ENCODE peak calls at places on chromosomes 11 and 22, in four cellular contexts. U, Y, G and L are unnamed samples.

GRCh38 chr22:24984122-24984521 is 31.6 kb downstream of the KIAA1671 start:
- DNase-seq in U (no peak), Y (no peak), G (no peak), L (no peak)

GRCh38 chr11:132716037-132716436 is 816.3 kb downstream of the OPCML start:
- DNase-seq in Y (no peak), G (no peak), U (no peak), L (no peak)

GRCh38 chr11:74673956-74674355 is 57.3 kb downstream of the CHRDL2 start:
- DNase-seq in U (no peak), Y (no peak), G (no peak), L (no peak)

GRCh38 chr22:37230673-37231405 is 13.2 kb downstream of the RAC2 start:
- DNase-seq in U (no peak), Y (peak), G (no peak), L (no peak)

GRCh38 chr11:22426915-22427314 is 88.7 kb downstream of the SLC17A6 start:
- DNase-seq in Y (no peak), U (no peak), G (no peak), L (no peak)

GRCh38 chr11:130178441-130178971 is 18.9 kb downstream of the ST14 start:
- DNase-seq in Y (no peak), G (no peak), U (no peak), L (no peak)

GRCh38 chr22:30208631-30209603 is 37.6 kb downstream of the LIF start:
- DNase-seq in G (peak), Y (no peak), U (no peak), L (peak)

GRCh38 chr22:40332319-40332781 is 13.9 kb upstream of the ADSL start:
- DNase-seq in G (no peak), Y (no peak), U (no peak), L (no peak)

GRCh38 chr11:75337195-75337654 is 14.2 kb downstream of the ARRB1 start:
- DNase-seq in Y (no peak), U (no peak), G (no peak), L (no peak)

GRCh38 chr22:28799834-28800307 is 498 bp downstream of the XBP1 start:
- DNase-seq in U (no peak), G (peak), Y (no peak), L (no peak)

GRCh38 chr11:77107950-77108349 is 5.3 kb downstream of the OMP start:
- DNase-seq in G (no peak), Y (no peak), U (peak), L (peak)

GRCh38 chr11:64263021-64263946 is 12.0 kb downstream of the PLCB3 start:
- DNase-seq in G (no peak), U (no peak), Y (no peak), L (no peak)

GRCh38 chr22:31083923-31084810 is 3.0 kb downstream of the SMTN start:
- DNase-seq in G (no peak), U (no peak), Y (no peak), L (no peak)

GRCh38 chr11:127675602-127676001 is 675.0 kb upstream of the KIRREL3 start:
- DNase-seq in U (no peak), Y (no peak), G (no peak), L (no peak)

GRCh38 chr11:31030375-31030774 is 339.2 kb downstream of the DCDC1 start:
- DNase-seq in U (no peak), G (no peak), Y (no peak), L (no peak)

GRCh38 chr22:24683671-24684070 is 80.7 kb downstream of the GGT1 start:
- DNase-seq in G (no peak), U (no peak), Y (no peak), L (no peak)

GRCh38 chr11:75558939-75559843 is 2.9 kb upstream of the SERPINH1 start:
- DNase-seq in G (peak), U (no peak), Y (no peak), L (no peak)

GRCh38 chr11:17381156-17381555 is 7.3 kb downstream of the KCNJ11 start:
- DNase-seq in G (no peak), U (no peak), Y (no peak), L (no peak)

GRCh38 chr22:38462960-38463784 is 4.7 kb upstream of the KDELR3 start:
- DNase-seq in G (peak), Y (no peak), U (no peak), L (peak)

GRCh38 chr11:13929551-13929950 is 33.0 kb upstream of the SPON1 start:
- DNase-seq in Y (no peak), G (no peak), U (no peak), L (no peak)

GRCh38 chr22:30312053-30312452 is 14.7 kb downstream of the TBC1D10A start:
- DNase-seq in U (no peak), G (no peak), Y (no peak), L (no peak)

GRCh38 chr22:26502688-26503561 is 9.3 kb downstream of the TFIP11 start:
- DNase-seq in U (no peak), Y (no peak), G (no peak), L (no peak)

GRCh38 chr11:29527391-29527936 is 489.4 kb downstream of the KCNA4 start:
- DNase-seq in G (no peak), Y (no peak), U (peak), L (peak)

GRCh38 chr11:130916910-130917309 is 631 bp upstream of the SNX19 start:
- DNase-seq in U (no peak), Y (no peak), G (no peak), L (no peak)

GRCh38 chr11:62487698-62488551 is 58.7 kb downstream of the AHNAK start:
- DNase-seq in G (no peak), U (no peak), Y (no peak), L (no peak)

GRCh38 chr11:111069076-111069475 is 176.4 kb upstream of the POU2AF2 start:
- DNase-seq in Y (no peak), U (no peak), G (no peak), L (peak)

GRCh38 chr11:18145025-18145424 is 12.7 kb downstream of the MRGPRX3 start:
- DNase-seq in G (no peak), U (peak), Y (no peak), L (peak)

GRCh38 chr11:3939651-3940190 is 84.3 kb downstream of the STIM1 start:
- DNase-seq in G (no peak), Y (no peak), U (no peak), L (no peak)

GRCh38 chr11:77779935-77780334 is 40.6 kb downstream of the RSF1 start:
- DNase-seq in G (no peak), Y (no peak), U (no peak), L (peak)

GRCh38 chr11:25702417-25702816 is 629.5 kb upstream of the ANO3 start:
- DNase-seq in G (no peak), Y (no peak), U (no peak), L (no peak)

GRCh38 chr11:43639224-43639623 is 41.3 kb upstream of the HSD17B12 start:
- DNase-seq in G (no peak), Y (no peak), U (no peak), L (no peak)

GRCh38 chr11:91396243-91397133 is 828.1 kb upstream of the FAT3 start:
- DNase-seq in Y (no peak), U (peak), G (no peak), L (peak)

GRCh38 chr11:43268161-43268560 is 43.6 kb upstream of the API5 start:
- DNase-seq in G (no peak), Y (no peak), U (no peak), L (no peak)

GRCh38 chr22:19873138-19873959 is 18.7 kb upstream of the GNB1L start:
- DNase-seq in G (no peak), Y (no peak), U (no peak), L (no peak)

GRCh38 chr11:57379732-57380131 is 1.2 kb downstream of the PRG3 start:
- DNase-seq in G (peak), U (no peak), Y (no peak), L (no peak)

GRCh38 chr22:27125539-27125938 is 468.2 kb downstream of the MIAT start:
- DNase-seq in U (no peak), G (no peak), Y (no peak), L (no peak)

GRCh38 chr11:12397953-12398352 is 20.6 kb downstream of the PARVA start:
- DNase-seq in U (no peak), Y (no peak), G (no peak), L (no peak)

GRCh38 chr11:63917685-63918523 is 940 bp upstream of the RCOR2 start:
- DNase-seq in G (peak), Y (no peak), U (peak), L (peak)

GRCh38 chr22:19619144-19620009 is 94.9 kb upstream of the SEPTIN5 start:
- DNase-seq in Y (peak), U (no peak), G (no peak), L (no peak)

GRCh38 chr11:110172666-110173065 is 79.5 kb downstream of the ZC3H12C start:
- DNase-seq in Y (no peak), G (no peak), U (no peak), L (no peak)

GRCh38 chr11:2270322-2271076 is at the start of gene ASCL2:
- DNase-seq in U (no peak), G (peak), Y (no peak), L (no peak)

GRCh38 chr11:2269601-2270321 is 627 bp downstream of the ASCL2 start:
- DNase-seq in G (peak), U (peak), Y (no peak), L (no peak)

GRCh38 chr11:2267871-2268825 is 2.2 kb downstream of the ASCL2 start:
- DNase-seq in Y (no peak), G (no peak), U (no peak), L (no peak)

GRCh38 chr11:2267306-2267861 is 3.0 kb downstream of the ASCL2 start:
- DNase-seq in Y (no peak), U (no peak), G (peak), L (no peak)

GRCh38 chr11:2268911-2269600 is 1.3 kb downstream of the ASCL2 start:
- DNase-seq in U (no peak), G (peak), Y (no peak), L (peak)
- TF ChIP-seq CHD2 in U (no peak), G (no peak), Y (no peak), L (no peak)

DNA sequence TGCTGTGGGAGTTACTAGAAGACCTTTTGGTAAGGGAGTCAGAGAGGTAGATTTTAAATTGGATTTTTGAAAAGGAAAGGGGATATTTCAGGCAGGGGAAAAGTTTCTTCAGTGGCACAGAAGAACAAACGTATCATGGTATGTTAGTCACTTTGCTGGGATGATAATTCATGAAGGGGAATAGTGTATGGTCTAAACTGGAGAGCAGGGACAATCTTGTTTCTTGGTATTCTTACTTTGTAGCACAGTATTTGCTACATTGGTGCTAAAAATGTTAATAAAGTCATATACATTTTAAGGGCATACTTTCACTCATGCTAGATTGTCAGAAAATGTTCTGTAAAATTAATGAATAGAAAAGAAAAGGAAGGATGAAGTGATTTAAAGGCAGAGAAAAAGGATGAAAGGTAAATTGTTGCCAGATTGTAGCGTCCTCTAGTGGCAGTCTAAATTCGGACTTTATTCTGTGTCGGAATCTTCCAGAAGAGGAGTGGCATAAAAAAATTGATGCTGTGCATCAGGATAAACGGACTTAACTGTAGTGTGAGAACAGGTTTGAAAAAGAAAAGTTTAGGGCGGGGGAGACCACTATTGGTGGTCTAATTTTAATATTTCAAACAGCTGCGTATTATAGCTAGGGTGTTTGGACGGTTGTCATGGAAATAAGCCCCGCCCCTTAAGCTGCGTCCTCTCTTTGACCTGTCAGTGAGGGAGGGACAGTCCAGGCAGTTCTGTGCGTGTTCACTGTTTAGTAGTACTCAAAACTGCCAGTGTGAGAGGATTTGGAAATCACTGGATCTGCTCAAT is at the start of gene BCO2:
- DNase-seq in G (peak), U (peak), Y (no peak), L (peak)
- TF ChIP-seq ESRRA in G (peak), U (no peak), Y (no peak), L (no peak)

DNA sequence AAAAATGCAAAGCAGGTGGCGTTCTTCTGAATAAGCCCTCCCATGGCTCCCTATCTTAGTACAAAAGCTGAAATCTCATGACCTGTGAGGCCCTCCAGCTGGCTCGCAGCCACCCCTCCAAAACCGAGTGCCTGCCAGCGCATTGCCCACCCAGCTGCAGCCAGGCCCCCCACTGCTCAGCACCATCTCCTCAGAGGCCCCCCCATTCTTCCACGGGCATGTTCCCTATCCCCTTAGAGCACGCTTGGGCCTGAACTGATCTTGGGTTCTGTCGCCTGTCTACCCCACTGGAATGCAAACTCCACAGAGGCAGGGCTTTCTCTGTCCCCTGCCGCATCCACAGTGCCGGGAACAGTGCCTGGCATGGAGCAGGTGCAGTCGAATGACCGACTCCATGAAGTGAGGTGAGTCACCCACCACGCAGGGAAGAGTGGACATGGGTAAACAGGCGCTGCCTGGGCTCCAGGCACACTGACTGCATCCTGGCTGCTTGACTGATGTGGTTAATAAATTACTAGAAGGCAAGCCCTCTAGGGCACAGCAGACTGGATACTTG is 11.3 kb upstream of the EFCAB6 start:
- DNase-seq in G (no peak), Y (no peak), U (peak), L (peak)
- TF ChIP-seq CHD2 in G (no peak), Y (no peak), U (no peak), L (no peak)

DNA sequence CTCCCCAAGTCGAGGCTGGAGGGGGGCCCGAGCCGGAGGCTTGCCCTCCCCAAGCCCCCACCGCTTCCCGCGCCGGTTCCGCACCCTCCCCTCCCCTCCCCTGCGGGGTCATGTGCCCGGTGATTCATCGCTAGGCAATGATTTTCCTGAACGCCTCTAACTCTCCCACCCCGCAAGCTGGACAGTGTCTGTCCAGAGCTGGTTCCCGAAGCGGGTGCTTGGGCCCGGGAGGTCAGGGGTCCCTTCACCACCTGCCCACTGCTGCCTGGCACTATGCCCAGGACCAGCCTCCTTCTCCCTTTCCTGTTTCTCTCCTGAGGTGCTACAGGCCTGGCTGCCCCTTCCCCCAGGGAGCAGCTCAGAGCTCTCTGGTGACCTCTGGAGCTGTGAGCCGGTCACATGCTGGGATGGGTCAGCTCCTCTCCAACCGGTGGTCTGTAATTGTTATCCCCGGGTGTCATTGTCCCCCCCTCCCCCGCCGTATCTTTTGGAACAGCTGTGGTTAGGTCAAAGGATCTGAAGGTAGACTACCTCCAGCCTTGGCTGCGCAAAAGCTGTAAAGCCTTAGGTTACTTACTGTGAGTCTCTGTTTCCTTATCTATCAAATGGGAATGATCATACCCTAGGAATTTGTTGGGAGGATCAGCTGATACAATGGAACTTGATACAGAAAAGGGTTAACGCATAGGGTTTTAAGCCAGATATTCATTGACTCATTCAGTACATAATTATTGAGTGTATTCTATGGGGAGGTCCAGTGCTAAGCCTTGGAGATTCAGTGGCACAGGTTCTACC is 722 bp downstream of the STX3 start:
- DNase-seq in U (peak), G (peak), Y (no peak), L (peak)
- TF ChIP-seq ESRRA in U (no peak), G (peak), Y (no peak), L (no peak)

GRCh38 chr11:121467965-121468364 is 15.2 kb upstream of the SORL1-AS1 start:
- DNase-seq in Y (peak), G (no peak), U (no peak), L (no peak)
- TF ChIP-seq CHD2 in Y (no peak), G (no peak), U (no peak), L (no peak)